ENCODE peak calls at places on chromosome 6, in six cellular contexts. One of them, this sample, is unnamed.

GRCh38 chr6:10521104-10521808 is at the start of gene GCNT2:
- DNase-seq in sigmoid colon: no peak
- DNase-seq in GM12878: no peak
- DNase-seq in transverse colon: peak; percentile 22
- DNase-seq in breast epithelium: no peak
- DNase-seq in HL-60: no peak
- DNase-seq in this sample: no peak

GRCh38 chr6:11207199-11207968 is 25.1 kb downstream of the NEDD9 start:
- DNase-seq in sigmoid colon: peak; percentile 79
- DNase-seq in GM12878: no peak
- DNase-seq in transverse colon: peak; percentile 71
- DNase-seq in breast epithelium: peak; percentile 62
- DNase-seq in HL-60: peak; percentile 97
- DNase-seq in this sample: peak; percentile 92

GRCh38 chr6:126127662-126128061 is 141.3 kb downstream of the TRMT11 start:
- DNase-seq in sigmoid colon: no peak
- DNase-seq in GM12878: no peak
- DNase-seq in transverse colon: no peak
- DNase-seq in breast epithelium: no peak
- DNase-seq in HL-60: no peak
- DNase-seq in this sample: no peak

GRCh38 chr6:29792123-29793035 is 35.2 kb upstream of the HLA-G start:
- DNase-seq in sigmoid colon: peak; percentile 84
- DNase-seq in GM12878: no peak
- DNase-seq in transverse colon: peak; percentile 58
- DNase-seq in breast epithelium: peak; percentile 68
- DNase-seq in HL-60: no peak
- DNase-seq in this sample: peak; percentile 66

GRCh38 chr6:117533775-117534174 is 51.3 kb downstream of the DCBLD1 start:
- DNase-seq in sigmoid colon: no peak
- DNase-seq in GM12878: no peak
- DNase-seq in transverse colon: no peak
- DNase-seq in breast epithelium: no peak
- DNase-seq in HL-60: no peak
- DNase-seq in this sample: no peak

GRCh38 chr6:67676892-67677291 is 958.2 kb upstream of the ADGRB3 start:
- DNase-seq in sigmoid colon: no peak
- DNase-seq in GM12878: no peak
- DNase-seq in transverse colon: no peak
- DNase-seq in breast epithelium: no peak
- DNase-seq in HL-60: no peak
- DNase-seq in this sample: no peak

GRCh38 chr6:6333498-6333897 is 13.0 kb upstream of the F13A1 start:
- DNase-seq in sigmoid colon: no peak
- DNase-seq in GM12878: no peak
- DNase-seq in transverse colon: no peak
- DNase-seq in breast epithelium: no peak
- DNase-seq in HL-60: peak; percentile 59
- DNase-seq in this sample: no peak

GRCh38 chr6:13437597-13437996 is 49.8 kb downstream of the GFOD1 start:
- DNase-seq in sigmoid colon: no peak
- DNase-seq in GM12878: no peak
- DNase-seq in transverse colon: no peak
- DNase-seq in breast epithelium: no peak
- DNase-seq in HL-60: no peak
- DNase-seq in this sample: no peak

GRCh38 chr6:98036344-98036743 is 753.3 kb upstream of the MMS22L start:
- DNase-seq in sigmoid colon: no peak
- DNase-seq in GM12878: no peak
- DNase-seq in transverse colon: no peak
- DNase-seq in breast epithelium: no peak
- DNase-seq in HL-60: no peak
- DNase-seq in this sample: no peak

GRCh38 chr6:3822747-3823445 is 26.3 kb upstream of the FAM50B start:
- DNase-seq in sigmoid colon: no peak
- DNase-seq in GM12878: no peak
- DNase-seq in transverse colon: no peak
- DNase-seq in breast epithelium: no peak
- DNase-seq in HL-60: no peak
- DNase-seq in this sample: peak; percentile 24

GRCh38 chr6:42471116-42471515 is 19.4 kb upstream of the TRERF1 start:
- DNase-seq in sigmoid colon: no peak
- DNase-seq in GM12878: no peak
- DNase-seq in transverse colon: no peak
- DNase-seq in breast epithelium: no peak
- DNase-seq in HL-60: no peak
- DNase-seq in this sample: no peak

GRCh38 chr6:160069050-160069454 is 52.6 kb upstream of the SLC22A1 start:
- DNase-seq in sigmoid colon: peak; percentile 42
- DNase-seq in GM12878: peak; percentile 64
- DNase-seq in transverse colon: peak; percentile 44
- DNase-seq in breast epithelium: no peak
- DNase-seq in HL-60: peak; percentile 11
- DNase-seq in this sample: no peak

GRCh38 chr6:160337301-160337700 is 10.9 kb upstream of the SLC22A3 start:
- DNase-seq in sigmoid colon: no peak
- DNase-seq in GM12878: no peak
- DNase-seq in transverse colon: no peak
- DNase-seq in breast epithelium: no peak
- DNase-seq in HL-60: no peak
- DNase-seq in this sample: no peak

GRCh38 chr6:20236899-20237600 is 24.8 kb upstream of the MBOAT1 start:
- DNase-seq in sigmoid colon: no peak
- DNase-seq in GM12878: no peak
- DNase-seq in transverse colon: no peak
- DNase-seq in breast epithelium: no peak
- DNase-seq in HL-60: no peak
- DNase-seq in this sample: no peak

GRCh38 chr6:16741112-16742016 is 19.9 kb downstream of the ATXN1 start:
- DNase-seq in sigmoid colon: no peak
- DNase-seq in GM12878: no peak
- DNase-seq in transverse colon: no peak
- DNase-seq in breast epithelium: no peak
- DNase-seq in HL-60: no peak
- DNase-seq in this sample: no peak

GRCh38 chr6:15974817-15975216 is 154.1 kb upstream of the MYLIP start:
- DNase-seq in sigmoid colon: no peak
- DNase-seq in GM12878: no peak
- DNase-seq in transverse colon: no peak
- DNase-seq in breast epithelium: no peak
- DNase-seq in HL-60: no peak
- DNase-seq in this sample: no peak

GRCh38 chr6:34834789-34835518 is 43.1 kb downstream of the BLTP3A start:
- DNase-seq in sigmoid colon: no peak
- DNase-seq in GM12878: no peak
- DNase-seq in transverse colon: no peak
- DNase-seq in breast epithelium: no peak
- DNase-seq in HL-60: peak; percentile 40
- DNase-seq in this sample: no peak

GRCh38 chr6:85078071-85078470 is 313.7 kb upstream of the TBX18 start:
- DNase-seq in sigmoid colon: no peak
- DNase-seq in GM12878: no peak
- DNase-seq in transverse colon: no peak
- DNase-seq in breast epithelium: no peak
- DNase-seq in HL-60: no peak
- DNase-seq in this sample: no peak

GRCh38 chr6:69914015-69914485 is 47.7 kb downstream of the COL19A1 start:
- DNase-seq in sigmoid colon: no peak
- DNase-seq in GM12878: no peak
- DNase-seq in transverse colon: no peak
- DNase-seq in breast epithelium: no peak
- DNase-seq in HL-60: no peak
- DNase-seq in this sample: no peak

GRCh38 chr6:113690255-113690956 is 166.7 kb upstream of the MARCKS start:
- DNase-seq in sigmoid colon: no peak
- DNase-seq in GM12878: peak; percentile 34
- DNase-seq in transverse colon: no peak
- DNase-seq in breast epithelium: no peak
- DNase-seq in HL-60: no peak
- DNase-seq in this sample: no peak

GRCh38 chr6:56510984-56511531 is 131.6 kb downstream of the DST start:
- DNase-seq in sigmoid colon: no peak
- DNase-seq in GM12878: no peak
- DNase-seq in transverse colon: peak; percentile 26
- DNase-seq in breast epithelium: no peak
- DNase-seq in HL-60: no peak
- DNase-seq in this sample: no peak

DNA sequence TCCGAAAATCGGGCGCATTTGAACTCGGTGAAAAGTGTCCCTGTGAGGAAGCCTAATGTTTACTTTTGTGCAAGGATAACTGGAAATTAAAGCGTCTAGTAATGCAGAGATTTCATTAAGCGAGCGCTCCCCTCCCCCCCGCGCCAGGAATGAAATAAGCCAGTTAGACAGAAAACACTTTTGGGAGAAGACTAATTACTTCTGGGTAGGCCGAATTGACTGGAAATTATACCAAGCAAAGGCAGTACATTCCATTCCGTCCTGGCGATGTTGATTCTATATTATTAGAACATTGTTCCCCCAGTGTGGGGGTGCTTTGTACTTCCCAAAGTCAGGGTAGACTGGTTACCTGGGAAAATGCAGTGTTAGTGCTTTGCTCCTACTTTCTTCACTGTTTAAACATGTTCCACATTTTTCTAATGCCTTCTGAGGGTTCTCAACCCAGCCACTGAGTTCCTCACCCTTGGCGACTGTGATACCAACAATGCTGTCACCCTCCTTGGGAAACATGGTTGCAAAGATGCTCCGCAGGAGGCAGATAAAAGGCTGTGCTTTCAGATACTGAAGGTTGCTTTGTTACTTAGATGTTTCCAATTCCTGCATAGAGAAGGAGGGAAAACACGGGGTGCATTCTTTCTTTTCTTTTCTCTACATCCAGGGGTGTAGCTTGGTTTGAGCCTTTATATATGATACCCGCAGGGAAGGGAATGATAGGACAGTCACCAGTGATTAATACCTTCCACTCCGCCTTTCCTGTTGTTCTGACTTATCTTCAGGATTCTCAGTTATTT is 2.6 kb downstream of the GJA1 start:
- DNase-seq in sigmoid colon: no peak
- DNase-seq in GM12878: no peak
- DNase-seq in transverse colon: no peak
- DNase-seq in breast epithelium: no peak
- DNase-seq in HL-60: no peak
- DNase-seq in this sample: no peak
- TF ChIP-seq POLR2AphosphoS5 in sigmoid colon: no peak
- TF ChIP-seq POLR2AphosphoS5 in GM12878: no peak
- TF ChIP-seq POLR2AphosphoS5 in transverse colon: no peak
- TF ChIP-seq POLR2AphosphoS5 in breast epithelium: no peak
- TF ChIP-seq POLR2AphosphoS5 in HL-60: no peak
- TF ChIP-seq POLR2AphosphoS5 in this sample: peak; percentile 51

GRCh38 chr6:168052291-168052891 is 26.6 kb downstream of the FRMD1 start:
- DNase-seq in sigmoid colon: no peak
- DNase-seq in GM12878: no peak
- DNase-seq in transverse colon: peak; percentile 81
- DNase-seq in breast epithelium: no peak
- DNase-seq in HL-60: no peak
- DNase-seq in this sample: peak; percentile 77
- TF ChIP-seq CTCF in sigmoid colon: no peak
- TF ChIP-seq CTCF in GM12878: no peak
- TF ChIP-seq CTCF in transverse colon: peak; percentile 59
- TF ChIP-seq CTCF in breast epithelium: no peak
- TF ChIP-seq CTCF in HL-60: no peak
- TF ChIP-seq CTCF in this sample: no peak

GRCh38 chr6:37696841-37697735 is 595 bp downstream of the MDGA1 start:
- DNase-seq in sigmoid colon: no peak
- DNase-seq in GM12878: no peak
- DNase-seq in transverse colon: no peak
- DNase-seq in breast epithelium: no peak
- DNase-seq in HL-60: no peak
- DNase-seq in this sample: no peak

GRCh38 chr6:37696220-37696840 is 1.4 kb downstream of the MDGA1 start:
- DNase-seq in sigmoid colon: no peak
- DNase-seq in GM12878: no peak
- DNase-seq in transverse colon: no peak
- DNase-seq in breast epithelium: no peak
- DNase-seq in HL-60: no peak
- DNase-seq in this sample: peak; percentile 89

GRCh38 chr6:37695273-37695672 is 2.4 kb downstream of the MDGA1 start:
- DNase-seq in sigmoid colon: no peak
- DNase-seq in GM12878: no peak
- DNase-seq in transverse colon: no peak
- DNase-seq in breast epithelium: no peak
- DNase-seq in HL-60: no peak
- DNase-seq in this sample: no peak

GRCh38 chr6:37694259-37694658 is 3.4 kb downstream of the MDGA1 start:
- DNase-seq in sigmoid colon: no peak
- DNase-seq in GM12878: no peak
- DNase-seq in transverse colon: no peak
- DNase-seq in breast epithelium: no peak
- DNase-seq in HL-60: no peak
- DNase-seq in this sample: no peak

GRCh38 chr6:37695857-37696219 is 1.8 kb downstream of the MDGA1 start:
- DNase-seq in sigmoid colon: no peak
- DNase-seq in GM12878: no peak
- DNase-seq in transverse colon: no peak
- DNase-seq in breast epithelium: no peak
- DNase-seq in HL-60: no peak
- DNase-seq in this sample: no peak
- H3K27me3 ChIP-seq in sigmoid colon: peaks cover 16% of the 10 kb centered on the region
- H3K27me3 ChIP-seq in GM12878: peaks cover 22% of the 10 kb centered on the region
- H3K27me3 ChIP-seq in transverse colon: peaks cover 72% of the 10 kb centered on the region
- H3K27me3 ChIP-seq in breast epithelium: peaks cover 5% of the 10 kb centered on the region
- H3K27me3 ChIP-seq in HL-60: peaks cover 81% of the 10 kb centered on the region
- H3K27me3 ChIP-seq in this sample: peaks cover 9% of the 10 kb centered on the region

GRCh38 chr6:40899684-40900155 is 139.3 kb downstream of the UNC5CL start:
- DNase-seq in sigmoid colon: no peak
- DNase-seq in GM12878: no peak
- DNase-seq in transverse colon: peak; percentile 10
- DNase-seq in breast epithelium: no peak
- DNase-seq in HL-60: no peak
- DNase-seq in this sample: no peak

GRCh38 chr6:40900791-40901190 is 138.2 kb downstream of the UNC5CL start:
- DNase-seq in sigmoid colon: no peak
- DNase-seq in GM12878: no peak
- DNase-seq in transverse colon: no peak
- DNase-seq in breast epithelium: no peak
- DNase-seq in HL-60: no peak
- DNase-seq in this sample: no peak

GRCh38 chr6:40896696-40897095 is 142.3 kb downstream of the UNC5CL start:
- DNase-seq in sigmoid colon: no peak
- DNase-seq in GM12878: no peak
- DNase-seq in transverse colon: no peak
- DNase-seq in breast epithelium: no peak
- DNase-seq in HL-60: no peak
- DNase-seq in this sample: no peak

GRCh38 chr6:40897390-40898003 is 141.5 kb downstream of the UNC5CL start:
- DNase-seq in sigmoid colon: no peak
- DNase-seq in GM12878: no peak
- DNase-seq in transverse colon: no peak
- DNase-seq in breast epithelium: no peak
- DNase-seq in HL-60: no peak
- DNase-seq in this sample: no peak

DNA sequence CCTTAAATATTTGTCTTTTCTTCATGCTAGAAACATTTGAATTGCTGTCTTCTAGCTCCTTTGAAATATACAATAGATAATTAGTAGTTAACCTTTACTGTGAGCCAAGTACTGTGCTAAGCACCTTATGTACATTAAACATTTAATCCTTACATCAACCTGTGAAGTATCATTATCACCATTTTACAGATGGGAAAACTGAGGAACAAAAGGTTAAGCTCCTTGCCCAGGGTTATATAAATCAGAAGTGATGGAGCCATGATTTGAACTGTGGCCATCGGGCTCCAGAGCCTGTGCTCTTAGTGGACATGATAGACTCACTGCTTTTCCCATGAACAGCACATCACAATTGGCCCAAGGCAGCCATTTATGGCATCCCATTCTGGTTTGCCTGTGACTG is 140.9 kb downstream of the UNC5CL start:
- DNase-seq in sigmoid colon: no peak
- DNase-seq in GM12878: no peak
- DNase-seq in transverse colon: no peak
- DNase-seq in breast epithelium: no peak
- DNase-seq in HL-60: no peak
- DNase-seq in this sample: no peak
- TF ChIP-seq POLR2AphosphoS5 in sigmoid colon: no peak
- TF ChIP-seq POLR2AphosphoS5 in GM12878: no peak
- TF ChIP-seq POLR2AphosphoS5 in transverse colon: no peak
- TF ChIP-seq POLR2AphosphoS5 in breast epithelium: no peak
- TF ChIP-seq POLR2AphosphoS5 in HL-60: no peak
- TF ChIP-seq POLR2AphosphoS5 in this sample: no peak